ENCODE peak calls at places on chromosomes 11 and 22, in four cellular contexts. V is IMR-90, R is mucosa of descending colon, J is lung. E is an unnamed sample.

GRCh38 chr22:45905924-45906865 is 70.8 kb downstream of the WNT7B start:
- DNase-seq in V (peak), R (no peak), J (no peak), E (no peak)

GRCh38 chr11:86726118-86726748 is 53.8 kb upstream of the ME3 start:
- DNase-seq in V (peak), R (no peak), J (no peak), E (no peak)

GRCh38 chr11:27362032-27362431 is 983 bp downstream of the CCDC34 start:
- DNase-seq in V (no peak), R (no peak), J (no peak), E (no peak)

GRCh38 chr11:80432051-80432450 is 991.2 kb upstream of the TENM4 start:
- DNase-seq in V (no peak), R (no peak), J (no peak), E (no peak)

GRCh38 chr22:36237462-36238347 is 1.6 kb downstream of the APOL2 start:
- DNase-seq in V (no peak), R (no peak), J (no peak), E (peak)

GRCh38 chr11:25927391-25927790 is 404.5 kb upstream of the ANO3 start:
- DNase-seq in V (no peak), R (no peak), J (no peak), E (no peak)

GRCh38 chr22:31947296-31947695 is 3.0 kb downstream of the YWHAH start:
- DNase-seq in V (no peak), R (no peak), J (no peak), E (no peak)

GRCh38 chr11:68033708-68034045 is 3.2 kb downstream of the NDUFS8 start:
- DNase-seq in V (no peak), R (peak), J (no peak), E (no peak)

GRCh38 chr22:50684986-50685385 is 12.4 kb downstream of the SHANK3 start:
- DNase-seq in V (peak), R (no peak), J (no peak), E (no peak)

GRCh38 chr22:38694945-38695344 is 5.8 kb downstream of the JOSD1 start:
- DNase-seq in V (no peak), R (no peak), J (no peak), E (no peak)

GRCh38 chr11:13073119-13073981 is 64.2 kb downstream of the RASSF10 start:
- DNase-seq in V (peak), R (no peak), J (no peak), E (no peak)

GRCh38 chr22:47101321-47101885 is 339.0 kb downstream of the TBC1D22A start:
- DNase-seq in V (no peak), R (no peak), J (no peak), E (no peak)

GRCh38 chr11:80320765-80321164 is 879.9 kb upstream of the TENM4 start:
- DNase-seq in V (no peak), R (no peak), J (no peak), E (no peak)

GRCh38 chr11:70887428-70887827 is 364.9 kb downstream of the SHANK2 start:
- DNase-seq in V (no peak), R (no peak), J (no peak), E (no peak)

GRCh38 chr22:40922484-40923303 is 28.5 kb upstream of the RBX1 start:
- DNase-seq in V (peak), R (no peak), J (no peak), E (no peak)

GRCh38 chr11:126411971-126412381 is 56.5 kb downstream of the ST3GAL4 start:
- DNase-seq in V (no peak), R (no peak), J (no peak), E (no peak)

GRCh38 chr11:126963115-126963514 is 37.5 kb downstream of the KIRREL3 start:
- DNase-seq in V (no peak), R (no peak), J (no peak), E (no peak)

GRCh38 chr11:24344222-24344621 is 152.6 kb upstream of the LUZP2 start:
- DNase-seq in V (no peak), R (no peak), J (no peak), E (no peak)

GRCh38 chr11:46896719-46897406 is 21.5 kb downstream of the LRP4 start:
- DNase-seq in V (peak), R (no peak), J (no peak), E (no peak)

GRCh38 chr11:93857413-93858185 is 7.2 kb upstream of the VSTM5 start:
- DNase-seq in V (no peak), R (no peak), J (peak), E (no peak)

GRCh38 chr11:65479184-65480145 is 19.4 kb upstream of the MALAT1 start:
- DNase-seq in V (peak), R (peak), J (no peak), E (peak)

GRCh38 chr22:44438056-44438455 is 60.0 kb downstream of the RTL6 start:
- DNase-seq in V (no peak), R (no peak), J (no peak), E (no peak)

GRCh38 chr11:67640021-67640757 is 626 bp upstream of the TBX10 start:
- DNase-seq in V (peak), R (peak), J (peak), E (peak)

GRCh38 chr11:68010058-68011041 is at the start of gene ALDH3B1:
- DNase-seq in V (peak), R (peak), J (peak), E (peak)

GRCh38 chr11:76729214-76729613 is 53.9 kb upstream of the TSKU start:
- DNase-seq in V (no peak), R (no peak), J (no peak), E (no peak)

GRCh38 chr11:17410606-17411379 is 22.3 kb upstream of the KCNJ11 start:
- DNase-seq in V (no peak), R (no peak), J (no peak), E (no peak)

GRCh38 chr11:2797741-2798361 is 87.7 kb downstream of the CDKN1C start:
- DNase-seq in V (no peak), R (peak), J (peak), E (peak)

GRCh38 chr11:68524213-68524612 is 63.7 kb downstream of the PPP6R3 start:
- DNase-seq in V (no peak), R (no peak), J (no peak), E (no peak)

GRCh38 chr11:16999116-16999515 is 15.1 kb downstream of the PLEKHA7 start:
- DNase-seq in V (no peak), R (no peak), J (no peak), E (no peak)

GRCh38 chr22:27804683-27805297 is 3.2 kb upstream of the MN1 start:
- DNase-seq in V (peak), R (no peak), J (peak), E (peak)

GRCh38 chr11:95867105-95867504 is 56.8 kb downstream of the MTMR2 start:
- DNase-seq in V (no peak), R (no peak), J (no peak), E (no peak)

GRCh38 chr11:126561327-126561893 is 205.9 kb downstream of the ST3GAL4 start:
- DNase-seq in V (peak), R (no peak), J (no peak), E (peak)

GRCh38 chr22:39128508-39128907 is 24.0 kb downstream of the CBX7 start:
- DNase-seq in V (no peak), R (peak), J (no peak), E (no peak)

DNA sequence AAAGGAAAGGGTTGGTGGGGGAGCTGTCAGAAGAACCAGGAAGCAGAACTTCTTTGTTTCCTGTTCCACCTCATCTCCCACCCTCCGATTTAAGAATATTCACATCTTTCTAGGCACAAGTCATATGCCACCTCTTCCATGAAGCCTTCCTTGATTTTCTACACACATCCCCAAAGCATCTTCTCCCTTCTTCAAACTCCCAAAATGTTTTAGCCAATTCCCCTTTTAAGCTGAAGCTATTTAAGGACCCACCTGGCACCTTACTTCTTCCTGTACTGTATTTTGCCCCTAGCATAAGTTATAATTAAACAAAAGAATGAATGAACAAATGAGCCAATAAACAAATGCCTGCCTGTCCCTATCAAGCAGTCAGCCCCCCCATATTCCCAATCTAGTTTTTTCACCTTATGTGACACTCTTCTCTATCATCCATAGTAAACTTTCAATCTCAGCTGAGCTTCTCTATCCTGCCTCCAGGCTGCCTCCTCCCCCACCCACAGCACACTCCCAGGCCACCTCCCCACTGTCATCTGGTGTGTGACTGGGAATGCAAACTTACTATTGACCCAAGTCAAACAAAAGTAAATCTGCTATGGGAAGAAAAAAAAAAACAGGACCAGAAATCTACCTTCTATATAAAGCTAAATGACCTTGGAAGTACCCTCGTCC is 3.9 kb downstream of the TNKS1BP1 start:
- DNase-seq in V (no peak), R (no peak), J (no peak), E (peak)
- H3K4me3 ChIP-seq in V (no peak), R (no peak), J (no peak), E (no peak)

DNA sequence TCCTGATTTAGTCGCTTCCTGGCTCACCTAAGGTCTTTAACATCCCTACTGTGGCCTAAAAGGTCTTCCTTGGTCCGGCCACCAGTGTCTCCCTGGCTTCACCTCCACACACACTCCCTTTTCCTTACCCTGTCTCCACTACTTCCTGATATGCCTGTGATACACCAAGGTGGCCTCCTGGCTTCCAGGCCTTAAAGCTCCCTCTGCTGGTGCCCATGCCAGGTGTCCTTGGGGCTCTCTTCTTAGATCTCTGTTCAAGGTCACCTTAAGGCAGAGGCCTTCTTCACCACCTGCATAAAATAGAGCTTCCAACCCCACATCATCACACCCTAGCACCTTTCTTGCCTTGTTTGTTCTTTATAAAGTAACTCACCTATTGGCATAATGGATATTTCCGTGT is 787.7 kb downstream of the NTM start:
- DNase-seq in V (peak), R (no peak), J (no peak), E (no peak)
- TF ChIP-seq CTCF in V (peak), R (no peak), J (no peak), E (no peak)

GRCh38 chr11:107372439-107372838 is 85.2 kb downstream of the CWF19L2 start:
- DNase-seq in V (no peak), R (no peak), J (no peak), E (no peak)

GRCh38 chr11:107370390-107370789 is 87.2 kb downstream of the CWF19L2 start:
- DNase-seq in V (no peak), R (no peak), J (no peak), E (no peak)
- H3K4me3 ChIP-seq in V (no peak), R (no peak), J (no peak), E (no peak)

DNA sequence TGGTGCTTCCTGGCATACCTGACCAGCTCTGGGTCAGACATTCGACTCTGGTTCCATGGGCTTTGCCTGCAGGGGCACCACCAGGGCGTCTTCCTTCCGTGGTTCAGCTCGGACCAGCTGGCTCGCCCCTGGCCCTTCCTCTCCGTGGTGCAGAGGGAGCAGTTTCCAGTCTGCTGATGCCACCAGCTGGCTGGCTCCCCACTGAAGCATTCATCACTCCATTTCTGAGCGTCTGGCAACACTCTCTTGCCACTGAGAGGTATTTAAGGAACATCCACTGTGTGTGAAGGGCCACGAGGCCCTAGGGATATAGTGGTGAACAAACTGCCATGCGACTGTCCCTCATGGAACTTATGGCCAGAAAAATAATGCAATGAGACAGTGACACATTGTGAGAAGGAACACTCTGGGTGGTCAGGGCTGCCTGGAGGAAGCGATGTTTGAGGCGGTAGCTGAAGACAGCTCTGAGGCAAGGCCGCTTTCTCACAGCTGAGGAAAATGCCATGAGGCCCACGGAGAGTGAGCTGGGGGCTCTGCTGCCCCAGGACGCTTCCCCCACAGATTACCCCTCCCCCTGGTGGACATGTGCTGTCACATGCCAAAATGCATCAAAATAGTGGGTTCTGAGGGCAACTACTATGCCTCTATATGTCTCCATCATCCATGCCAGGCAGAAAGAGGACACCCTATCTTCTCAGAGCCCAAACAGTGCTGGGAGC is 44.9 kb upstream of the ARFGAP3 start:
- DNase-seq in V (no peak), R (no peak), J (no peak), E (no peak)
- TF ChIP-seq CTCF in V (no peak), R (no peak), J (no peak), E (no peak)

DNA sequence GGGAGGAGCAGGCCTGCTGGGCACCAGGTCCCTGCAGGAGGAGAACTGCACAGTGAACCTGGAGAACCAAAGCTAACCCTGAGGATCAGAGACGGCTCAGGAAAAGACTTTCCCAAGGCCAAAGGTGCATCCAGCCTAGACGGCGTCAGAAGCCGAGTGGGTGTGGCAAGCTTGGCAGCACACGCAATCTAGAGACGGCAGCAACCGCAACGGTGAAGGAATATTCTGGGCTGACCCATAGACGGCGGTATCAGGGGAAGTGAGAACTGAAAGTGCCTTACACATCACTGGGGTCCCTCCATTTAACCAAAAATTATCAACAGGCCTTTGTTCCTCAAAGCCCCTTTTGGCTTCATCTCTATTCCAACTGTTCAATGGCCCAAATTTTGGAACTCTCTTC is 26.2 kb downstream of the SPATA19 start:
- DNase-seq in V (no peak), R (no peak), J (no peak), E (no peak)
- H3K4me3 ChIP-seq in V (no peak), R (no peak), J (no peak), E (no peak)

DNA sequence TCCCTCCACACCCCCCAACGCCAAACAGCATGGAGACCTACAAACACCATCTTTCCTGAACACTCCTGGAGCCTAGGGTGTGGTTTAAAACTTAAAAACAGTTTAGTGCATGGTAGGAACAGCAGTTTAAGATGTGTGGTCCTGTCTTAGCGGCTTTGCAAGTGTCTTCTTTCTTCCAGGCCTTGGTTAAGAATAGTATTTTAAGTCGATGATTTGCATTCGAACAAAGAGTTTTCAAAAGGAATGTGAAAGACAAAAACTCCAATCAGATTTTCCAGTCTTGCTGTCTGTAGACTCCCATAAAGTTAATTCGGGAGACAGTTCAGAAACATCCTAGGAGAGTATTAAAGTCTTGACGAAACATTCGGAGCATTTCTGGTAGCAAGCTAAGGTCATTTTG is 3.7 kb downstream of the FGF4 start:
- DNase-seq in V (no peak), R (no peak), J (no peak), E (no peak)
- TF ChIP-seq CTCF in V (no peak), R (no peak), J (no peak), E (no peak)

DNA sequence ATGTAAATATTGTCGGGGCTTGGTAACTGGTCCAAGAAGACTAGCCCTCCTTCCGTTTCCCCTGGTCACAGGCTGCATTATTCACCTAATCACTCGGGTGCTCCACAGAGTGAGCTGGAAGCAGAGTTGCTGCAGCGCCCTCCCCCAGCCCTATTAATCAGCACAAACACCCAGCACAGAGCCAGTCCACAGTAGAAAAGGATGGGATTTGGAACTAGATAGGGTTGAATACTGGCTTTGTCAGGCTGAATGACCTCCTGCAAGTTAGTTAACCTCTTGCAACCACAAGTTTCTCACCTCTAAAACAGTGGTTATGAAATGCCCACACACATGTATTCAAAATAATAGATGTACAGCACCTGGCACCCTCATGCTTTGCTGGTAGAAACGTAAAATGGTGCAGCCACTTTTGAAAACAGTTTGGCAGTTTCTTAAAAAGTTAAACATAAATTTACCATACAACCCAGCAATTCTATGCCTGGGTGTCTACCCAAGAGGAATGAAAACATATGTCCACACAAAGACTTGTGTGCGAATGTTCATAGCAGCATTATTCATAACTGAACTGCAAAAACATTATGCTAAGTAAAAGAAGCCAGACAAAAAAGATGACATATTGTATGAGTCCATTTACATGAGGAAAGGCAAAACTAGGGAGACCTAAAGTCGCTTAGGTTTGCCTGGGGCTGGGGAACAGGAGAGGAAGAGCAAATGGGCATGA is 31.7 kb upstream of the APLP2 start:
- DNase-seq in V (no peak), R (no peak), J (no peak), E (no peak)
- H3K4me3 ChIP-seq in V (no peak), R (no peak), J (no peak), E (no peak)